ENCODE peak calls at places on chromosomes 11 and 22, in six cellular contexts. D is NCI-H1092 treated with DMSO at 0.1 percent for 48 hours, B is caudate nucleus, S is AG10803, R is IMR-90, V is NCI-H510A. I is an unnamed sample.
A peak's percentile ranks its signal among the peaks of the same experiment; 100 is the strongest.

GRCh38 chr11:65425105-65425970 is 2.7 kb downstream of the NEAT1 start:
- DNase-seq in V (no peak), R (peak; percentile 78), B (peak; percentile 55), D (no peak), S (peak; percentile 82), I (no peak)

GRCh38 chr22:30305906-30306628 is 16.8 kb upstream of the CASTOR1 start:
- DNase-seq in V (no peak), D (no peak), R (no peak), S (no peak), B (no peak), I (no peak)

GRCh38 chr22:32736746-32737145 is 64.8 kb upstream of the TIMP3 start:
- DNase-seq in B (no peak), R (no peak), S (no peak), V (no peak), D (no peak), I (no peak)

GRCh38 chr11:14645985-14646900 is 2.6 kb downstream of the PDE3B start:
- DNase-seq in B (no peak), S (no peak), V (no peak), D (no peak), R (no peak), I (no peak)

GRCh38 chr11:64358907-64359711 is at the start of gene RPS6KA4:
- DNase-seq in B (peak; percentile 41), S (peak; percentile 56), R (peak; percentile 58), D (no peak), V (peak; percentile 59), I (no peak)

GRCh38 chr11:71477637-71478011 is 24.6 kb downstream of the NADSYN1 start:
- DNase-seq in S (no peak), B (no peak), V (no peak), D (no peak), R (no peak), I (peak; percentile 43)

GRCh38 chr11:36000616-36001190 is 56.8 kb downstream of the LDLRAD3 start:
- DNase-seq in B (no peak), R (no peak), S (no peak), V (peak; percentile 42), D (no peak), I (no peak)

GRCh38 chr11:70186420-70186819 is 16.7 kb upstream of the FADD start:
- DNase-seq in S (no peak), B (no peak), V (no peak), D (no peak), R (no peak), I (no peak)

GRCh38 chr22:36744413-36744765 is 31.5 kb downstream of the IFT27 start:
- DNase-seq in R (no peak), V (no peak), S (no peak), D (no peak), B (no peak), I (no peak)

GRCh38 chr11:10459029-10459970 is 4.2 kb downstream of the AMPD3 start:
- DNase-seq in B (no peak), V (no peak), R (no peak), D (no peak), S (no peak), I (no peak)

GRCh38 chr11:131498631-131499053 is 128.2 kb downstream of the NTM start:
- DNase-seq in S (no peak), D (no peak), B (peak; percentile 53), R (no peak), V (no peak), I (no peak)

GRCh38 chr22:49247194-49247924 is 580.3 kb downstream of the BRD1 start:
- DNase-seq in S (no peak), B (no peak), V (no peak), D (no peak), R (no peak), I (no peak)

GRCh38 chr11:2383823-2384722 is 7.0 kb downstream of the CD81 start:
- DNase-seq in B (no peak), S (no peak), D (no peak), V (no peak), R (no peak), I (no peak)

GRCh38 chr22:33328789-33329296 is 270.7 kb upstream of the SYN3 start:
- DNase-seq in S (peak; percentile 24), V (no peak), B (peak; percentile 47), D (no peak), R (peak; percentile 86), I (no peak)

GRCh38 chr22:25364281-25364680 is 144.8 kb downstream of the CRYBB2 start:
- DNase-seq in B (no peak), S (no peak), V (no peak), D (no peak), R (no peak), I (no peak)

GRCh38 chr11:69985331-69985653 is 92.8 kb upstream of the ANO1 start:
- DNase-seq in S (no peak), D (no peak), B (no peak), R (no peak), V (no peak), I (no peak)

GRCh38 chr11:7422544-7423331 is 62.6 kb upstream of the OLFML1 start:
- DNase-seq in V (no peak), S (no peak), B (no peak), R (no peak), D (no peak), I (no peak)

GRCh38 chr11:122850076-122850631 is 11.9 kb downstream of the CRTAM start:
- DNase-seq in R (peak; percentile 57), V (no peak), B (no peak), D (no peak), S (no peak), I (no peak)

GRCh38 chr11:121881806-121882205 is 234.2 kb downstream of the BLID start:
- DNase-seq in B (no peak), V (no peak), S (peak; percentile 89), D (no peak), R (peak; percentile 91), I (no peak)

GRCh38 chr11:103585401-103585800 is 451.0 kb upstream of the DDI1 start:
- DNase-seq in B (no peak), S (peak; percentile 6), V (no peak), D (no peak), R (no peak), I (no peak)